ENCODE peak calls at places on chromosome 21, in five cellular contexts. S is IMR-90, U is GM12878, Z is SK-N-SH, G is HepG2. O is an unnamed sample.
A peak's percentile ranks its signal among the peaks of the same experiment; 100 is the strongest.

GRCh38 chr21:37233551-37234146 is 33.5 kb downstream of the VPS26C start:
- DNase-seq in S (no peak), U (no peak), Z (no peak), G (no peak), O (no peak)

GRCh38 chr21:38950388-38951094 is 144.8 kb downstream of the ETS2 start:
- DNase-seq in S (peak; percentile 49), U (no peak), Z (no peak), G (no peak), O (no peak)

GRCh38 chr21:21165063-21165645 is 166.9 kb downstream of the NCAM2 start:
- DNase-seq in S (peak; percentile 97), U (no peak), Z (peak; percentile 14), G (no peak), O (no peak)

GRCh38 chr21:42746593-42747266 is 93.3 kb downstream of the PDE9A start:
- DNase-seq in S (no peak), U (no peak), Z (no peak), G (no peak), O (no peak)

GRCh38 chr21:42461881-42462877 is 33.8 kb downstream of the RSPH1 start:
- DNase-seq in S (no peak), U (no peak), Z (no peak), G (no peak), O (no peak)

GRCh38 chr21:36397606-36398005 is 12.4 kb downstream of the CHAF1B start:
- DNase-seq in S (no peak), U (no peak), Z (no peak), G (no peak), O (no peak)

GRCh38 chr21:38506606-38507331 is 8.5 kb upstream of the ERG start:
- DNase-seq in S (no peak), U (no peak), Z (no peak), G (no peak), O (no peak)

GRCh38 chr21:35470522-35470921 is 421.4 kb upstream of the RUNX1 start:
- DNase-seq in S (no peak), U (no peak), Z (no peak), G (no peak), O (peak; percentile 66)

GRCh38 chr21:31363720-31364119 is 19.7 kb upstream of the TIAM1 start:
- DNase-seq in S (no peak), U (no peak), Z (no peak), G (no peak), O (no peak)

GRCh38 chr21:42555756-42556438 is 42.2 kb downstream of the SLC37A1 start:
- DNase-seq in S (no peak), U (no peak), Z (no peak), G (no peak), O (no peak)

GRCh38 chr21:25579402-25580016 is 27.8 kb downstream of the MRPL39 start:
- DNase-seq in S (no peak), U (no peak), Z (no peak), G (no peak), O (no peak)

GRCh38 chr21:36454079-36454478 is 25.8 kb downstream of the CLDN14 start:
- DNase-seq in S (no peak), U (no peak), Z (no peak), G (no peak), O (no peak)

GRCh38 chr21:37455504-37455911 is 88.9 kb downstream of the DYRK1A start:
- DNase-seq in S (peak; percentile 24), U (no peak), Z (no peak), G (no peak), O (peak; percentile 69)

GRCh38 chr21:36282568-36283230 is 37.3 kb upstream of the MORC3 start:
- DNase-seq in S (peak; percentile 10), U (no peak), Z (no peak), G (no peak), O (no peak)

GRCh38 chr21:40622531-40622930 is 224.4 kb downstream of the DSCAM start:
- DNase-seq in S (no peak), U (no peak), Z (peak; percentile 23), G (no peak), O (no peak)
- TF ChIP-seq MXI1 in S (no peak), U (no peak), Z (no peak), G (no peak), O (no peak)

DNA sequence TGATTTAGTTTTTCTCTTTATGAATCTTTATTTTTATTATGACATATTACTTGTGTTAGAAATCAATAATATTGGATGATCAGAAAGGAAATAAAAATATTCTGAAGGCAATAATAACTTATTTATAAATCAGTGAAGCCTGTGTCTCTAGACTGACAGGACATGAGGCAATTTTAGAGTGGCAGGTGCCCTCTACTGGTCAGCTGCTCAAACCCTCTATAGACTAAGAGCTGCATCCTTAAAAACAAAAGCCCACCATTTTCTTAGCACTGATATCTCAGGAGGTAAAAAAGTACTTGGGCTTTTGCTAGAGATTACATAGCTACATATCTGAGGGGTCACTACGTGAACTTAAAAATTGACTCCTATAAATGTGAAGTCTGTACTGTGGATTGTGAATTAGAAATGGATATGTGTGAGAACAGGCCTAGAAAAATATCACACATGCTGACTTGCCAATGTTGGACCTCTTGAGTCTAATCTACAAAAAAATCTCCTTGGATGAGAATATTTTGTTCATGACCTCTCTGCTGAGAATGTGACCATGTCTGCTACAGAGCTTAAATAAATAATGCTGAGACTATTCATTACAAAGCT is 597.9 kb upstream of the ADAMTS5 start:
- DNase-seq in S (peak; percentile 70), U (no peak), Z (peak; percentile 36), G (no peak), O (no peak)
- TF ChIP-seq MXI1 in S (no peak), U (no peak), Z (no peak), G (no peak), O (no peak)

GRCh38 chr21:43925609-43926008 is 60.6 kb downstream of the AGPAT3 start:
- DNase-seq in S (no peak), U (no peak), Z (no peak), G (no peak), O (no peak)
- TF ChIP-seq MXI1 in S (no peak), U (no peak), Z (no peak), G (no peak), O (no peak)

GRCh38 chr21:16071761-16072160 is 342.0 kb downstream of the USP25 start:
- DNase-seq in S (no peak), U (no peak), Z (no peak), G (no peak), O (no peak)
- TF ChIP-seq MXI1 in S (no peak), U (no peak), Z (no peak), G (no peak), O (no peak)

GRCh38 chr21:43758132-43758619 is 17.9 kb downstream of the CSTB start:
- DNase-seq in S (peak; percentile 70), U (no peak), Z (no peak), G (no peak), O (no peak)

GRCh38 chr21:43760391-43760958 is 15.6 kb downstream of the CSTB start:
- DNase-seq in S (no peak), U (no peak), Z (no peak), G (no peak), O (no peak)

GRCh38 chr21:43757601-43758000 is 18.5 kb downstream of the CSTB start:
- DNase-seq in S (no peak), U (no peak), Z (no peak), G (no peak), O (no peak)

GRCh38 chr21:43759651-43760050 is 16.5 kb downstream of the CSTB start:
- DNase-seq in S (no peak), U (no peak), Z (no peak), G (no peak), O (no peak)

DNA sequence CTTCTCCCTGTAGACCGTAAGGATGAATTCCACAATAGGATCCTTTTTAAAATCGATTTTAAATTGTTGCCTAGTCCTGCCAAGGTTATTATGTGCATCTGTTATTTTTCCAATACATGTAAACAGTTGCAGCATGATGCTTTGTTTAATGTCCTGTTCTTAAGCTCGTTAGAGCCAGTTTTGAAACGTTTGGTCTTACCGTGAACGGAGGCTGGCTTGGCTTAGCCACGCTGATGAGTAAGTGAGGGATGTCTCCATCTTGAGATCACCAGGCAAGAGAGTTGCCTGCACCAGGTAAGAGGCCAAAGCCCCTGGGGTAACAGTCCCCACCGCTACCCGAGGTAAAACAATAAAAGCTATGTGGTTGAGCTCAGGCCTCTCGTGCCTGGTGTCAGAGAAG is 17.3 kb downstream of the CSTB start:
- DNase-seq in S (no peak), U (no peak), Z (no peak), G (no peak), O (no peak)
- TF ChIP-seq MXI1 in S (no peak), U (no peak), Z (no peak), G (no peak), O (no peak)

DNA sequence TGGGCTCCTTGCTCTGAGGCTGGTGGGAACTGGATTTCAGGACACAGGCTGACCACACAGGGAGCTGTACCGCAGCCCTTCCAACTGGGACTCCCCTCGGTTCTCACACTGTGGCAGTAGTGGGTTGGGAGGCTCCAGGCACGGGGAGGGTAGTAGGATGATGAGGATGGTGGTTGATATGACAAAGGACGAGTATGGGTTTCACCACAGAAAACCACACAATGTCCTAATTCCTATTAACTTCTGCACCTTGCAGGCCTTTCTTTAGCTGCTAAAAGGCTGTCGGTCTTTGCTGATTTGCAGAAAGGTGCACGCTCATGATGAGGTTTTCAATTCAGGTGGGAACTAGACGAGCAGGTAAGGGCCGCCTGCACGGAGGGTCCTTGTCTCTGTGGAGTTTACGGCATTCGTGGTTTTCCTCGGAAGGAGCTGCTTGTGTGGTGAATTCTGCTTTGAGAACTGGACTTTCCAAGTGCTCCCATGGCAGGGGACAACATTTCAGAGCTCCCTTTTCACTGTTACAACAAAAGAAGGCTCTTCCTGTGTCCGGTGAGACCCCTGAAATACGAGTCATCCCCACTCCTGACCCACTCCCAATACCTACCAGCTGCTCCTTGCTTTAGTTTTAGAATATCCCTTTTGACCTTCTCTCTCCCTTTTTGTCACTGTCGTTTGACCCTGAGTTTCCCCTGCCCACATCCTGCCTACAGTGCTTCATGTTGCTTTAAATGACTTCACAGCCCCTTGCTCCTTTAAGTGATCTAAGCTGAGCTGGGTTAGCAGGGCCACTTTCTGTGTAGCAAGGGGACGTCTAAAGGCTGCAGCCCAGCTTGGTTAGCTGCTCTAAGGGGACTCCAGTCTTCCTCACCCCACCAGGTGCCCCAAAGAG is 125.1 kb downstream of the MRPS6 start:
- DNase-seq in S (no peak), U (peak; percentile 8), Z (no peak), G (no peak), O (no peak)
- TF ChIP-seq MXI1 in S (no peak), U (no peak), Z (no peak), G (no peak), O (no peak)

DNA sequence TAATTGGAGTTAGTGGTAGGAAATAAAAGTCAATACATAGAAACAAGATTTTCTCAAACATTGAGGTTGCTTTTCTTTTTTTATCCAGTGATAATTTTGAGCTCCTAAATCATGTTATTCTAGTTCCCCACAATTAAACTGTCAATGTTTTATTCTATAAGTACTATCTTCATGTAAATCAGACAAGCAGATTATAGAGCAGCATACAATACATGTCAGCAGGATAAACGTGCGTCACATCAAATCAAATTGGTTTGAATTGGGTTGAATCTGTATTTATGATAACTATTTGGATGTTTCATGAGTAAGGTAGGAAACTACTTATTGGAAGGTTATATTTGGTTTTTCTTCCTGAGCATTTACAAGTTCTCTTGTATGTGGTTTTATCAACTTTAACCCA is 2028.7 kb downstream of the NCAM2 start:
- DNase-seq in S (no peak), U (no peak), Z (no peak), G (no peak), O (no peak)
- TF ChIP-seq MXI1 in S (no peak), U (no peak), Z (no peak), G (no peak), O (no peak)

O was measured in K562.